ENCODE peak calls at places on chromosome 1, in eight cellular contexts. F is transverse colon, R is left ventricle myocardium inferior, L is glutamatergic neuron, N is prostate gland, W is AG09309, X is keratinocyte, C is fibroblast of lung. U is an unnamed sample.

GRCh38 chr1:3552751-3553150 is 58.6 kb downstream of the MEGF6 start:
- DNase-seq in W (no peak), C (no peak), X (no peak), L (no peak), F (no peak), N (no peak), R (no peak), U (no peak)

GRCh38 chr1:195097316-195097715 is 1510.9 kb downstream of the KCNT2 start:
- DNase-seq in L (no peak), N (no peak), R (no peak), C (no peak), X (peak; percentile 13), F (no peak), W (no peak), U (no peak)

GRCh38 chr1:151514366-151514765 is 3.2 kb downstream of the CGN start:
- DNase-seq in R (no peak), N (no peak), L (no peak), C (no peak), X (no peak), W (no peak), F (no peak), U (no peak)

GRCh38 chr1:201327687-201328240 is 44.5 kb downstream of the PKP1 start:
- DNase-seq in N (no peak), C (no peak), X (no peak), R (no peak), L (no peak), F (no peak), W (no peak), U (no peak)

GRCh38 chr1:30740952-30741894 is 16.4 kb downstream of the LAPTM5 start:
- DNase-seq in R (no peak), F (no peak), C (no peak), L (no peak), X (no peak), N (no peak), W (no peak), U (no peak)

GRCh38 chr1:92994105-92994712 is 32.9 kb upstream of the DIPK1A start:
- DNase-seq in L (peak; percentile 28), X (peak; percentile 33), R (no peak), N (peak; percentile 88), C (peak; percentile 87), W (peak; percentile 62), F (peak; percentile 78), U (peak; percentile 71)

GRCh38 chr1:41862411-41863221 is 56.1 kb downstream of the HIVEP3 start:
- DNase-seq in C (peak; percentile 70), W (no peak), X (peak; percentile 69), L (peak; percentile 43), R (no peak), F (no peak), N (no peak), U (no peak)

GRCh38 chr1:41566969-41567368 is 82.5 kb upstream of the EDN2 start:
- DNase-seq in R (no peak), W (no peak), C (no peak), N (no peak), X (no peak), L (no peak), F (no peak), U (no peak)

GRCh38 chr1:244970661-244971523 is 106.5 kb upstream of the HNRNPU start:
- DNase-seq in N (peak; percentile 93), F (peak; percentile 93), X (no peak), W (peak; percentile 86), R (peak; percentile 93), C (peak; percentile 98), L (peak; percentile 94), U (peak; percentile 94)

GRCh38 chr1:5812295-5812694 is 179.9 kb downstream of the NPHP4 start:
- DNase-seq in L (no peak), F (no peak), N (no peak), X (no peak), C (no peak), R (no peak), W (no peak), U (no peak)

GRCh38 chr1:116033322-116033721 is 57.0 kb downstream of the SLC22A15 start:
- DNase-seq in F (no peak), X (peak; percentile 32), C (no peak), R (no peak), N (peak; percentile 38), L (no peak), W (no peak), U (peak; percentile 16)

GRCh38 chr1:190373705-190374336 is 103.8 kb downstream of the BRINP3 start:
- DNase-seq in R (no peak), N (no peak), W (no peak), X (no peak), F (no peak), C (peak; percentile 41), L (no peak), U (no peak)

GRCh38 chr1:161740871-161741270 is 8.7 kb upstream of the DUSP12 start:
- DNase-seq in N (no peak), L (no peak), C (no peak), X (no peak), R (no peak), F (no peak), W (no peak), U (no peak)
- TF ChIP-seq CTCF in N (no peak), L (no peak), C (no peak), X (no peak), R (no peak), F (no peak), W (no peak), U (no peak)

GRCh38 chr1:113488576-113489177 is 98.4 kb downstream of the MAGI3 start:
- DNase-seq in W (no peak), C (no peak), R (no peak), F (no peak), X (no peak), L (no peak), N (no peak), U (no peak)
- TF ChIP-seq CTCF in W (peak; percentile 25), C (no peak), R (no peak), F (no peak), X (peak; percentile 43), L (no peak), N (no peak), U (no peak)

DNA sequence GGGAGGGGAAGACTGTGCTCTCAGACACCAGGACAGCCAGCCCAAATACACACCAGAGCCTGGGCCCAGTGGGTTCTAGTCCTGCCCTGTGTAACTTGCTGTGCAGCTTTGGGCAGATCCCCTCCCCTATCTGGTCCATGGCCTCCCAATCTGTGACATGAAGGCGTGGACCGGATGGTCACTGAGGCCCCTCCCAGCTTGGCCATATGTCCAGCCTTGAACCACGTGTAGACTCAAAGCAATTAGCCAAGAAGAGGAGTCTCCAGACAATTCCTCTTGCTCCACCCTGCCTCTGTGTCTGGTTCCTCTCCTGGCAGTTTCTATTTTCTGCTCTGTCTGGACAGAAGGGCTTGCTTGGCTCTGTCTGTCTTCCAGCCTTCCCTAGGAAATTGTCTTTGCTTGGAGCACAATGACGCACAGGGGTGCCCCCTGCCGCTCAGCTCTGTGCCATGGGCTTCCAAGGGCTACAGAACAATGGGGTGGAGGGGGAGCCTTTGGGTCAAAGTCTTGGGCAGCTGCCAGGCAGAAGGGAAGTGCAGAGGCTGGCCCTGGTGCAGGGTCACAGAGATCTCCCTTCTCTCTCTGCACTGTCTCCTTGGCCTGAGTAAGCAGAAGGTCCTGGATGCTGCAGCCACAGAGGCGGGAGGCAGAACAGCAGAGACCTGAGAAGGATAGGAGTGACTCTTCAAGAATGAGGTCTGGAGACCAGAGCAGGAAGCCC is 66.1 kb downstream of the TENT5C start:
- DNase-seq in L (peak; percentile 45), N (no peak), W (no peak), X (no peak), C (no peak), R (peak; percentile 70), F (peak; percentile 67), U (no peak)
- TF ChIP-seq CTCF in L (no peak), N (no peak), W (no peak), X (no peak), C (peak; percentile 30), R (peak; percentile 44), F (no peak), U (no peak)

DNA sequence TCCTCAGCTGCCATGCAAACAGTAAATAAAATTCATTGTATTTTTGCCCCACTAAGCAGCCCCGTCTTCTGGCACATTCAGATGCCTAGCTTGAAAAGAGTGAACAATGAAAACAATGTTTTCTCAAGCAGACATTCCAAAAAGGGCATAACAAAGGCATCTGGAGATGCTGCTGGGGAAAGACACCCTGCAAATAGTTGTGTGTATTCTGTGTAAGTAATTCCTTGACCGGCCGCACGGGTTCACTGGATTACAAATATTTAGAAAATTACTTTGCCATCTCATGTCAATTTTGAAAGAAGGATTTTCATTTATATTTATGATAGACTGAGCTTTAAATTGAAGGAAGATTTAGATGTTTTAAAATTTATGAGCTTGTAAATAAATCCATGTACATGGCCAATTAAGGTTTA is 142.2 kb downstream of the SLC45A1 start:
- DNase-seq in N (no peak), L (no peak), F (no peak), R (no peak), C (no peak), X (no peak), W (no peak), U (no peak)
- TF ChIP-seq CTCF in N (no peak), L (peak; percentile 48), F (no peak), R (no peak), C (peak; percentile 27), X (no peak), W (no peak), U (no peak)

U was measured in neural crest cell.